ENCODE peak calls at places on chromosome 1, in five cellular contexts. L, H, V, C and I are unnamed samples.

GRCh38 chr1:71232166-71232763 is 151.4 kb upstream of the ZRANB2 start:
- DNase-seq in L (no peak), H (no peak), V (no peak), C (no peak), I (peak; percentile 28)

GRCh38 chr1:41013812-41014211 is 7.7 kb downstream of the SLFNL1 start:
- DNase-seq in L (no peak), H (no peak), V (no peak), C (no peak), I (no peak)

GRCh38 chr1:105427543-105427942 is 1628.9 kb upstream of the PRMT6 start:
- DNase-seq in L (peak; percentile 2), H (no peak), V (no peak), C (no peak), I (no peak)

GRCh38 chr1:39632491-39633417 is 6.7 kb downstream of the HEYL start:
- DNase-seq in L (no peak), H (peak; percentile 29), V (no peak), C (peak; percentile 93), I (peak; percentile 57)

GRCh38 chr1:9317591-9318331 is 25.1 kb downstream of the SPSB1 start:
- DNase-seq in L (no peak), H (peak; percentile 44), V (no peak), C (no peak), I (peak; percentile 80)

GRCh38 chr1:111963985-111964738 is 25.3 kb downstream of the KCND3 start:
- DNase-seq in L (no peak), H (no peak), V (no peak), C (peak; percentile 67), I (no peak)

GRCh38 chr1:198417041-198417440 is 123.4 kb downstream of the ATP6V1G3 start:
- DNase-seq in L (peak; percentile 27), H (no peak), V (no peak), C (no peak), I (no peak)

GRCh38 chr1:212430955-212431394 is 1.7 kb upstream of the NENF start:
- DNase-seq in L (no peak), H (peak; percentile 72), V (no peak), C (no peak), I (no peak)

GRCh38 chr1:28893403-28894102 is 20.8 kb upstream of the EPB41 start:
- DNase-seq in L (no peak), H (no peak), V (no peak), C (peak; percentile 84), I (peak; percentile 14)

GRCh38 chr1:9061252-9061948 is 8.0 kb downstream of the SLC2A5 start:
- DNase-seq in L (no peak), H (no peak), V (no peak), C (no peak), I (peak; percentile 16)

GRCh38 chr1:64745986-64746940 is 1.4 kb downstream of the RAVER2 start:
- DNase-seq in L (no peak), H (peak; percentile 12), V (no peak), C (no peak), I (peak; percentile 53)

GRCh38 chr1:179826626-179827280 is 50.9 kb downstream of the TOR1AIP2 start:
- DNase-seq in L (no peak), H (no peak), V (no peak), C (peak; percentile 20), I (no peak)

GRCh38 chr1:180131510-180131909 is 23.2 kb upstream of the QSOX1 start:
- DNase-seq in L (peak; percentile 77), H (no peak), V (no peak), C (no peak), I (peak; percentile 86)

GRCh38 chr1:217272385-217272784 is 358.5 kb downstream of the GPATCH2 start:
- DNase-seq in L (peak; percentile 30), H (no peak), V (no peak), C (no peak), I (peak; percentile 77)

GRCh38 chr1:223733898-223734852 is 21.8 kb downstream of the CAPN2 start:
- DNase-seq in L (no peak), H (peak; percentile 37), V (no peak), C (no peak), I (no peak)

GRCh38 chr1:206575165-206575893 is 36.9 kb downstream of the EIF2D start:
- DNase-seq in L (peak; percentile 89), H (peak; percentile 49), V (no peak), C (no peak), I (peak; percentile 82)

GRCh38 chr1:181493145-181493544 is 9.8 kb downstream of the CACNA1E start:
- DNase-seq in L (no peak), H (no peak), V (no peak), C (no peak), I (no peak)

GRCh38 chr1:65980241-65980640 is 187.5 kb downstream of the PDE4B start:
- DNase-seq in L (no peak), H (no peak), V (no peak), C (no peak), I (no peak)

GRCh38 chr1:183290628-183291027 is 104.6 kb downstream of the LAMC2 start:
- DNase-seq in L (no peak), H (no peak), V (no peak), C (no peak), I (no peak)